ENCODE peak calls at places on chromosome 1, in eight cellular contexts. J is AG04450, V is colonic mucosa, L is IMR-90, O is prostate gland, A is keratinocyte, S is SJSA1, K is upper lobe of right lung. H is an unnamed sample.
A peak's percentile ranks its signal among the peaks of the same experiment; 100 is the strongest.

GRCh38 chr1:180412583-180412982 is 89.8 kb downstream of the ACBD6 start:
- DNase-seq in J (no peak), V (no peak), L (no peak), O (no peak), A (no peak), S (no peak), K (no peak), H (no peak)

GRCh38 chr1:65165269-65166002 is 17.4 kb downstream of the AK4 start:
- DNase-seq in J (no peak), V (no peak), L (no peak), O (no peak), A (no peak), S (no peak), K (no peak), H (no peak)

GRCh38 chr1:183975651-183976050 is 61.9 kb downstream of the COLGALT2 start:
- DNase-seq in J (no peak), V (no peak), L (no peak), O (no peak), A (no peak), S (no peak), K (no peak), H (no peak)

GRCh38 chr1:20199410-20199809 is 13.1 kb upstream of the PLA2G2C start:
- DNase-seq in J (no peak), V (peak; percentile 35), L (no peak), O (no peak), A (no peak), S (no peak), K (no peak), H (no peak)

GRCh38 chr1:27430903-27431653 is 38.7 kb downstream of the GPR3 start:
- DNase-seq in J (no peak), V (no peak), L (peak; percentile 15), O (peak; percentile 23), A (no peak), S (no peak), K (no peak), H (no peak)

GRCh38 chr1:68449901-68450300 is at the start of gene RPE65:
- DNase-seq in J (no peak), V (no peak), L (no peak), O (no peak), A (no peak), S (no peak), K (no peak), H (no peak)

GRCh38 chr1:17207966-17208418 is 3.1 kb downstream of the PADI1 start:
- DNase-seq in J (no peak), V (no peak), L (peak; percentile 76), O (no peak), A (peak; percentile 94), S (peak; percentile 77), K (no peak), H (no peak)

GRCh38 chr1:165152727-165153126 is 203.8 kb downstream of the LMX1A start:
- DNase-seq in J (no peak), V (no peak), L (no peak), O (no peak), A (no peak), S (no peak), K (no peak), H (peak; percentile 29)

GRCh38 chr1:163922743-163923186 is 601.0 kb downstream of the NUF2 start:
- DNase-seq in J (no peak), V (no peak), L (no peak), O (no peak), A (no peak), S (no peak), K (no peak), H (no peak)

GRCh38 chr1:117719004-117719403 is 113.2 kb downstream of the TENT5C start:
- DNase-seq in J (no peak), V (no peak), L (no peak), O (no peak), A (no peak), S (no peak), K (no peak), H (no peak)

GRCh38 chr1:48048064-48048463 is 50.9 kb upstream of the TRABD2B start:
- DNase-seq in J (no peak), V (no peak), L (peak; percentile 26), O (no peak), A (no peak), S (no peak), K (no peak), H (no peak)

GRCh38 chr1:4554291-4554865 is 100.0 kb upstream of the AJAP1 start:
- DNase-seq in J (no peak), V (no peak), L (no peak), O (no peak), A (no peak), S (no peak), K (no peak), H (no peak)

GRCh38 chr1:22633697-22634463 is 2.5 kb upstream of the C1QA start:
- DNase-seq in J (no peak), V (no peak), L (no peak), O (no peak), A (no peak), S (no peak), K (no peak), H (no peak)

GRCh38 chr1:65769621-65770020 is 23.1 kb upstream of the PDE4B start:
- DNase-seq in J (no peak), V (no peak), L (peak; percentile 54), O (no peak), A (no peak), S (no peak), K (no peak), H (no peak)

GRCh38 chr1:171418546-171418945 is 66.8 kb upstream of the PRRC2C start:
- DNase-seq in J (no peak), V (no peak), L (no peak), O (no peak), A (no peak), S (no peak), K (no peak), H (peak; percentile 27)

GRCh38 chr1:53752281-53752680 is 13.3 kb upstream of the GLIS1 start:
- DNase-seq in J (no peak), V (no peak), L (no peak), O (no peak), A (no peak), S (no peak), K (no peak), H (no peak)

DNA sequence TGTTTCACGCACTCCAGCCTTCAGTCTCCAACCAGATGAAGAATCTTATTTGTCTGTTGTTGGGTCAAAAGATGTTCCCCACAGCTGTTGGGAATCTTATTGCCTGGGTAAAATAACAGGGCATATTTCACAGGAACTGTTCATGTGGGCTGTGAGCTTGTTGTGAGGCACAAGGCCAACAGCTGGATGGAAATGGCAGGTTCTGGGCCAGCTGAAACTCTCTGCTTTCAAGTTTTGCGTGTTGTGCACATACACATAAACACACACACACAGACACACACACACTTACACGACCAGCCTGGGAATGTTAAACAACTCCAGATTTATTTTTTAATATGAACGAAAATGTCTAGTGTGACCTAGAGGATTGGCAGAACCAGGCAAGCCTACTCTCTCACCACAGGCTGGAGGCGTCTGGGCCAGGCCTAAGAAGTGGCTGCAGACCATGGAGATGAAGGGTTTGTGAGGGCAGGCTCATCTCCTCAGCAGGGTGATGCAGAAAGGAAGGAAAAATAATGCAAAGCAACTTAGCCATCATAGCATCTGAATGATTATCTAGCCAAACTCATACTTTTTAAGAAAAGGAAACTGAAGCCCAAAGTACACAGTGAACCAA is 357.0 kb downstream of the TTLL7 start:
- DNase-seq in J (no peak), V (no peak), L (no peak), O (no peak), A (no peak), S (peak; percentile 1), K (no peak), H (no peak)
- H3K9me3 ChIP-seq in J (no peaks in the 10 kb centered on the region), V (no peaks in the 10 kb centered on the region), L (no peaks in the 10 kb centered on the region), O (no peaks in the 10 kb centered on the region), A (no peaks in the 10 kb centered on the region), S (no peaks in the 10 kb centered on the region), K (no peaks in the 10 kb centered on the region), H (no peaks in the 10 kb centered on the region)

DNA sequence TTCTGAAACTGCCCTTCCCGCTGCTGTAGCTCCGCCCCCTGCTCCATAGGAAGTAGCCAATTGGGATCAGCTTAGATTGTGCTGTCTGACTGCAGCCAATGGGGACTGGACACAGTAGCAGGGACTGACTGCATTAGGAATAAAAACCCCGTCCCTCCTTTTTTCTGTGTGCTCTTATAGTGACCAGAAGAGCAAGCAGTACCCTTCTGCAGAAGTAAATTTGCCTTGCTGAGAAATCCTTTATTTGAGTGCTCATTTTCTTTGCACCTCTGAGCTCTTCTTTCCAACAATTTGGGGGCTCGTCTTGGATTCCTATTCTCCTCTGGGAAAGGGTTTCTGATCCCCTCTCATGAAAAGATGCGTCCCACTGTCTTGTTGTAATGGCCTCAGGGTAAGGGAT is 16.2 kb downstream of the OR2L13 start:
- DNase-seq in J (no peak), V (no peak), L (no peak), O (no peak), A (no peak), S (no peak), K (no peak), H (no peak)
- H3K9me3 ChIP-seq in J (peaks cover 17% of the 10 kb centered on the region), V (no peaks in the 10 kb centered on the region), L (peaks cover 12% of the 10 kb centered on the region), O (no peaks in the 10 kb centered on the region), A (no peaks in the 10 kb centered on the region), S (peaks cover 12% of the 10 kb centered on the region), K (peaks cover 12% of the 10 kb centered on the region), H (peaks cover 14% of the 10 kb centered on the region)

GRCh38 chr1:8698012-8698411 is 119.4 kb downstream of the RERE start:
- DNase-seq in J (no peak), V (no peak), L (no peak), O (no peak), A (no peak), S (no peak), K (no peak), H (no peak)
- H3K9me3 ChIP-seq in J (no peaks in the 10 kb centered on the region), V (no peaks in the 10 kb centered on the region), L (no peaks in the 10 kb centered on the region), O (no peaks in the 10 kb centered on the region), A (no peaks in the 10 kb centered on the region), S (no peaks in the 10 kb centered on the region), K (no peaks in the 10 kb centered on the region), H (no peaks in the 10 kb centered on the region)

GRCh38 chr1:247741756-247742155 is 3.3 kb downstream of the OR14K1 start:
- DNase-seq in J (no peak), V (no peak), L (no peak), O (no peak), A (no peak), S (no peak), K (no peak), H (no peak)

GRCh38 chr1:247749870-247750269 is 1.9 kb upstream of the OR14A2 start:
- DNase-seq in J (no peak), V (no peak), L (no peak), O (no peak), A (no peak), S (no peak), K (peak; percentile 46), H (no peak)

GRCh38 chr1:247746391-247746935 is 1.5 kb downstream of the OR14A2 start:
- DNase-seq in J (no peak), V (no peak), L (peak; percentile 16), O (no peak), A (no peak), S (peak; percentile 7), K (no peak), H (no peak)

GRCh38 chr1:247748041-247748440 is at the start of gene OR14A2:
- DNase-seq in J (no peak), V (no peak), L (no peak), O (no peak), A (no peak), S (no peak), K (no peak), H (no peak)

DNA sequence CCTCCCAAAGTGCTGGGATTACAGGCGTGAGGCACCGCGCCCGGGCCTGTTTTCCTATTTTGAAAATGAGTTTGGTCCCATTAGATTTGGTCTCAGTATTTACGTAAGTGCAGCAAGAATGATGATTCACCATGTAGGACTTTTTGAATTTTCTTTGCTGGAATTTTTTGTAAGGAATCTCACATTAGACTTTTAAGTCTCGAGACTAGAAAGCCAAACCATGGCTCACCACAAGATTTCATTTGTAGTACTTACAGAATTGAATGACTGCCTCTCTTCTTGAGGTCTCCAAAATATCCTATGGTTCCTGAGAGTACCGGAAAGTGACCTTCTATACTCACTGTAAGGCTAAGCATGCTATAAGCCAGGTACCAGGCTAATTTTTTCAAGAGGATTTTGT is 325 bp downstream of the OR14A2 start:
- DNase-seq in J (no peak), V (no peak), L (peak; percentile 37), O (no peak), A (no peak), S (peak; percentile 7), K (no peak), H (no peak)
- H3K9me3 ChIP-seq in J (peaks cover 27% of the 10 kb centered on the region), V (no peaks in the 10 kb centered on the region), L (peaks cover 15% of the 10 kb centered on the region), O (no peaks in the 10 kb centered on the region), A (peaks cover 2% of the 10 kb centered on the region), S (peaks cover 13% of the 10 kb centered on the region), K (no peaks in the 10 kb centered on the region), H (no peaks in the 10 kb centered on the region)